ENCODE peak calls at places on chromosomes 11 and 22, in nine cellular contexts. One of them, this sample, is unnamed. For H3K27me3, the result is how much of the 10 kb centered on the place peaks cover.

GRCh38 chr22:45477366-45478107 is 25.1 kb upstream of the FBLN1 start:
- DNase-seq in adipocyte: no peak
- DNase-seq in fibroblast of lung: no peak
- DNase-seq in iPS DF 6.9: no peak
- DNase-seq in prostate gland: no peak
- DNase-seq in uterus: no peak
- DNase-seq in lower lobe of right lung: peak
- DNase-seq in esophagus squamous epithelium: no peak
- DNase-seq in endothelial cell of umbilical vein: no peak
- DNase-seq in this sample: no peak

GRCh38 chr22:47310601-47311000 is 548.2 kb downstream of the TBC1D22A start:
- DNase-seq in esophagus squamous epithelium: no peak
- DNase-seq in iPS DF 6.9: no peak
- DNase-seq in prostate gland: no peak
- DNase-seq in uterus: no peak
- DNase-seq in fibroblast of lung: no peak
- DNase-seq in endothelial cell of umbilical vein: no peak
- DNase-seq in lower lobe of right lung: no peak
- DNase-seq in adipocyte: no peak
- DNase-seq in this sample: no peak

GRCh38 chr11:111582881-111583280 is 19.4 kb upstream of the SIK2 start:
- DNase-seq in lower lobe of right lung: no peak
- DNase-seq in iPS DF 6.9: no peak
- DNase-seq in fibroblast of lung: peak
- DNase-seq in esophagus squamous epithelium: no peak
- DNase-seq in uterus: no peak
- DNase-seq in endothelial cell of umbilical vein: peak
- DNase-seq in prostate gland: no peak
- DNase-seq in adipocyte: peak
- DNase-seq in this sample: no peak

GRCh38 chr22:24059793-24060192 is 48.7 kb downstream of the CABIN1 start:
- DNase-seq in esophagus squamous epithelium: no peak
- DNase-seq in uterus: no peak
- DNase-seq in iPS DF 6.9: no peak
- DNase-seq in fibroblast of lung: no peak
- DNase-seq in endothelial cell of umbilical vein: peak
- DNase-seq in prostate gland: no peak
- DNase-seq in lower lobe of right lung: no peak
- DNase-seq in adipocyte: no peak
- DNase-seq in this sample: no peak

GRCh38 chr11:124600924-124601323 is 10.3 kb upstream of the PANX3 start:
- DNase-seq in fibroblast of lung: no peak
- DNase-seq in lower lobe of right lung: no peak
- DNase-seq in adipocyte: no peak
- DNase-seq in endothelial cell of umbilical vein: no peak
- DNase-seq in prostate gland: no peak
- DNase-seq in uterus: no peak
- DNase-seq in esophagus squamous epithelium: no peak
- DNase-seq in iPS DF 6.9: no peak
- DNase-seq in this sample: no peak

GRCh38 chr11:44568706-44569473 is 3.4 kb downstream of the CD82 start:
- DNase-seq in lower lobe of right lung: peak
- DNase-seq in prostate gland: peak
- DNase-seq in fibroblast of lung: peak
- DNase-seq in esophagus squamous epithelium: peak
- DNase-seq in iPS DF 6.9: no peak
- DNase-seq in endothelial cell of umbilical vein: peak
- DNase-seq in adipocyte: peak
- DNase-seq in uterus: peak
- DNase-seq in this sample: peak

GRCh38 chr11:99244613-99245012 is 223.9 kb downstream of the CNTN5 start:
- DNase-seq in lower lobe of right lung: no peak
- DNase-seq in endothelial cell of umbilical vein: no peak
- DNase-seq in uterus: no peak
- DNase-seq in prostate gland: no peak
- DNase-seq in adipocyte: no peak
- DNase-seq in fibroblast of lung: no peak
- DNase-seq in iPS DF 6.9: no peak
- DNase-seq in esophagus squamous epithelium: no peak
- DNase-seq in this sample: no peak

GRCh38 chr11:90757851-90758494 is 535.1 kb upstream of the CHORDC1 start:
- DNase-seq in adipocyte: no peak
- DNase-seq in endothelial cell of umbilical vein: no peak
- DNase-seq in esophagus squamous epithelium: no peak
- DNase-seq in uterus: no peak
- DNase-seq in fibroblast of lung: no peak
- DNase-seq in iPS DF 6.9: no peak
- DNase-seq in prostate gland: no peak
- DNase-seq in lower lobe of right lung: no peak
- DNase-seq in this sample: no peak

GRCh38 chr11:75246673-75247350 is 6.2 kb downstream of the TPBGL start:
- DNase-seq in fibroblast of lung: no peak
- DNase-seq in lower lobe of right lung: no peak
- DNase-seq in esophagus squamous epithelium: no peak
- DNase-seq in iPS DF 6.9: no peak
- DNase-seq in prostate gland: no peak
- DNase-seq in uterus: peak
- DNase-seq in endothelial cell of umbilical vein: no peak
- DNase-seq in adipocyte: no peak
- DNase-seq in this sample: no peak

GRCh38 chr11:45967506-45967905 is 45.0 kb downstream of the LARGE2 start:
- DNase-seq in fibroblast of lung: no peak
- DNase-seq in lower lobe of right lung: no peak
- DNase-seq in prostate gland: no peak
- DNase-seq in esophagus squamous epithelium: no peak
- DNase-seq in adipocyte: no peak
- DNase-seq in uterus: no peak
- DNase-seq in iPS DF 6.9: no peak
- DNase-seq in endothelial cell of umbilical vein: no peak
- DNase-seq in this sample: no peak

GRCh38 chr11:110903830-110904229 is 191.6 kb upstream of the ARHGAP20 start:
- DNase-seq in uterus: no peak
- DNase-seq in esophagus squamous epithelium: no peak
- DNase-seq in fibroblast of lung: peak
- DNase-seq in iPS DF 6.9: no peak
- DNase-seq in lower lobe of right lung: no peak
- DNase-seq in prostate gland: no peak
- DNase-seq in adipocyte: peak
- DNase-seq in endothelial cell of umbilical vein: no peak
- DNase-seq in this sample: no peak

GRCh38 chr11:126969865-126970479 is 30.6 kb downstream of the KIRREL3 start:
- DNase-seq in prostate gland: no peak
- DNase-seq in lower lobe of right lung: no peak
- DNase-seq in esophagus squamous epithelium: no peak
- DNase-seq in adipocyte: peak
- DNase-seq in endothelial cell of umbilical vein: no peak
- DNase-seq in iPS DF 6.9: no peak
- DNase-seq in uterus: no peak
- DNase-seq in fibroblast of lung: peak
- DNase-seq in this sample: no peak

GRCh38 chr22:32764330-32765116 is 37.0 kb upstream of the TIMP3 start:
- DNase-seq in adipocyte: peak
- DNase-seq in prostate gland: no peak
- DNase-seq in lower lobe of right lung: no peak
- DNase-seq in esophagus squamous epithelium: no peak
- DNase-seq in uterus: peak
- DNase-seq in iPS DF 6.9: no peak
- DNase-seq in endothelial cell of umbilical vein: no peak
- DNase-seq in fibroblast of lung: peak
- DNase-seq in this sample: no peak

GRCh38 chr11:120385110-120385509 is 48.9 kb downstream of the ARHGEF12 start:
- DNase-seq in adipocyte: no peak
- DNase-seq in iPS DF 6.9: no peak
- DNase-seq in esophagus squamous epithelium: no peak
- DNase-seq in lower lobe of right lung: no peak
- DNase-seq in uterus: no peak
- DNase-seq in endothelial cell of umbilical vein: no peak
- DNase-seq in fibroblast of lung: peak
- DNase-seq in prostate gland: no peak
- DNase-seq in this sample: no peak

GRCh38 chr11:9003573-9004309 is at the start of gene NRIP3:
- DNase-seq in esophagus squamous epithelium: peak
- DNase-seq in fibroblast of lung: peak
- DNase-seq in prostate gland: peak
- DNase-seq in adipocyte: peak
- DNase-seq in iPS DF 6.9: no peak
- DNase-seq in endothelial cell of umbilical vein: peak
- DNase-seq in lower lobe of right lung: peak
- DNase-seq in uterus: peak
- DNase-seq in this sample: peak

GRCh38 chr11:84626256-84626655 is 1000.9 kb downstream of the DLG2 start:
- DNase-seq in endothelial cell of umbilical vein: no peak
- DNase-seq in fibroblast of lung: no peak
- DNase-seq in lower lobe of right lung: no peak
- DNase-seq in iPS DF 6.9: no peak
- DNase-seq in adipocyte: no peak
- DNase-seq in esophagus squamous epithelium: no peak
- DNase-seq in prostate gland: no peak
- DNase-seq in uterus: no peak
- DNase-seq in this sample: no peak

GRCh38 chr11:70763606-70764005 is 365.3 kb downstream of the CTTN start:
- DNase-seq in lower lobe of right lung: no peak
- DNase-seq in esophagus squamous epithelium: no peak
- DNase-seq in endothelial cell of umbilical vein: no peak
- DNase-seq in uterus: no peak
- DNase-seq in prostate gland: no peak
- DNase-seq in fibroblast of lung: peak
- DNase-seq in iPS DF 6.9: no peak
- DNase-seq in adipocyte: peak
- DNase-seq in this sample: peak

GRCh38 chr22:22574361-22574760 is 15.3 kb upstream of the PRAME start:
- DNase-seq in lower lobe of right lung: no peak
- DNase-seq in iPS DF 6.9: no peak
- DNase-seq in fibroblast of lung: no peak
- DNase-seq in esophagus squamous epithelium: no peak
- DNase-seq in uterus: no peak
- DNase-seq in adipocyte: no peak
- DNase-seq in endothelial cell of umbilical vein: no peak
- DNase-seq in prostate gland: no peak
- DNase-seq in this sample: no peak

DNA sequence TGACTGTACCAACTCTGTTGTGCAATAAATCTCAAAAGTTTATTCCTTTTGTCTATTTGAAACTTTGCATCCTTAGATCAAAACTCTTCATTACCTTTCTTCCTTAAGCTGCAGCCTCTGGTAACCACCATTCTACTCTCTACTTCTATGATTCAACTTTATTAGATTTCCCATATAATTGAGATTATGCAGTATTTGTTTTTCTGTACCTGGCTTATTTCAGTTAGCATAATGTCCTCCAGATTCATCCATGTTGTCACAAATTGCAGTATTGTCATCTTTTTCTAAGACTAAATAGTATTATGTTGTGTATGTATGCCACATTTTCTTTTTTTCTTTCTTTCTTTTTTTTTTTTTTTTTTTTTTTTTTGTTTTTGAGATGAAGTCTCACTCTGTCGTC is 1176.3 kb upstream of the TENM4 start:
- DNase-seq in uterus: no peak
- DNase-seq in lower lobe of right lung: no peak
- DNase-seq in prostate gland: no peak
- DNase-seq in adipocyte: no peak
- DNase-seq in endothelial cell of umbilical vein: no peak
- DNase-seq in fibroblast of lung: no peak
- DNase-seq in esophagus squamous epithelium: no peak
- DNase-seq in iPS DF 6.9: no peak
- DNase-seq in this sample: no peak
- H3K27me3 ChIP-seq in uterus: under half
- H3K27me3 ChIP-seq in lower lobe of right lung: under half
- H3K27me3 ChIP-seq in prostate gland: under half
- H3K27me3 ChIP-seq in adipocyte: under half
- H3K27me3 ChIP-seq in endothelial cell of umbilical vein: under half
- H3K27me3 ChIP-seq in fibroblast of lung: under half
- H3K27me3 ChIP-seq in esophagus squamous epithelium: under half
- H3K27me3 ChIP-seq in iPS DF 6.9: under half
- H3K27me3 ChIP-seq in this sample: under half

GRCh38 chr11:32440372-32440888 is 5.1 kb upstream of the WT1 start:
- DNase-seq in esophagus squamous epithelium: no peak
- DNase-seq in adipocyte: no peak
- DNase-seq in lower lobe of right lung: no peak
- DNase-seq in uterus: no peak
- DNase-seq in prostate gland: no peak
- DNase-seq in iPS DF 6.9: no peak
- DNase-seq in fibroblast of lung: no peak
- DNase-seq in endothelial cell of umbilical vein: no peak
- DNase-seq in this sample: no peak

GRCh38 chr11:32439488-32440210 is 4.3 kb upstream of the WT1 start:
- DNase-seq in prostate gland: no peak
- DNase-seq in fibroblast of lung: no peak
- DNase-seq in adipocyte: no peak
- DNase-seq in iPS DF 6.9: no peak
- DNase-seq in lower lobe of right lung: no peak
- DNase-seq in esophagus squamous epithelium: no peak
- DNase-seq in uterus: peak
- DNase-seq in endothelial cell of umbilical vein: no peak
- DNase-seq in this sample: no peak

GRCh38 chr11:32438346-32438882 is 3.1 kb upstream of the WT1 start:
- DNase-seq in prostate gland: no peak
- DNase-seq in endothelial cell of umbilical vein: no peak
- DNase-seq in esophagus squamous epithelium: no peak
- DNase-seq in adipocyte: no peak
- DNase-seq in iPS DF 6.9: no peak
- DNase-seq in uterus: no peak
- DNase-seq in fibroblast of lung: no peak
- DNase-seq in lower lobe of right lung: no peak
- DNase-seq in this sample: no peak

GRCh38 chr11:32437406-32438345 is 2.3 kb upstream of the WT1 start:
- DNase-seq in esophagus squamous epithelium: no peak
- DNase-seq in iPS DF 6.9: no peak
- DNase-seq in fibroblast of lung: no peak
- DNase-seq in lower lobe of right lung: no peak
- DNase-seq in prostate gland: no peak
- DNase-seq in uterus: peak
- DNase-seq in endothelial cell of umbilical vein: no peak
- DNase-seq in adipocyte: no peak
- DNase-seq in this sample: no peak

GRCh38 chr11:32438883-32439487 is 3.6 kb upstream of the WT1 start:
- DNase-seq in lower lobe of right lung: no peak
- DNase-seq in iPS DF 6.9: no peak
- DNase-seq in uterus: peak
- DNase-seq in endothelial cell of umbilical vein: no peak
- DNase-seq in fibroblast of lung: no peak
- DNase-seq in adipocyte: no peak
- DNase-seq in esophagus squamous epithelium: no peak
- DNase-seq in prostate gland: no peak
- DNase-seq in this sample: no peak
- H3K27me3 ChIP-seq in lower lobe of right lung: half or more
- H3K27me3 ChIP-seq in iPS DF 6.9: half or more
- H3K27me3 ChIP-seq in uterus: under half
- H3K27me3 ChIP-seq in endothelial cell of umbilical vein: half or more
- H3K27me3 ChIP-seq in fibroblast of lung: half or more
- H3K27me3 ChIP-seq in adipocyte: half or more
- H3K27me3 ChIP-seq in esophagus squamous epithelium: under half
- H3K27me3 ChIP-seq in prostate gland: half or more
- H3K27me3 ChIP-seq in this sample: half or more

GRCh38 chr11:1670928-1671371 is 26.0 kb upstream of the KRTAP5-6 start:
- DNase-seq in fibroblast of lung: no peak
- DNase-seq in uterus: no peak
- DNase-seq in prostate gland: no peak
- DNase-seq in adipocyte: no peak
- DNase-seq in endothelial cell of umbilical vein: no peak
- DNase-seq in lower lobe of right lung: peak
- DNase-seq in esophagus squamous epithelium: no peak
- DNase-seq in iPS DF 6.9: no peak
- DNase-seq in this sample: no peak
- H3K27me3 ChIP-seq in fibroblast of lung: under half
- H3K27me3 ChIP-seq in uterus: under half
- H3K27me3 ChIP-seq in prostate gland: under half
- H3K27me3 ChIP-seq in adipocyte: half or more
- H3K27me3 ChIP-seq in endothelial cell of umbilical vein: under half
- H3K27me3 ChIP-seq in lower lobe of right lung: under half
- H3K27me3 ChIP-seq in esophagus squamous epithelium: under half
- H3K27me3 ChIP-seq in iPS DF 6.9: under half
- H3K27me3 ChIP-seq in this sample: under half

GRCh38 chr22:49215840-49216239 is 611.8 kb downstream of the BRD1 start:
- DNase-seq in prostate gland: no peak
- DNase-seq in lower lobe of right lung: peak
- DNase-seq in iPS DF 6.9: no peak
- DNase-seq in uterus: no peak
- DNase-seq in esophagus squamous epithelium: no peak
- DNase-seq in adipocyte: no peak
- DNase-seq in endothelial cell of umbilical vein: no peak
- DNase-seq in fibroblast of lung: no peak
- DNase-seq in this sample: peak
- H3K27me3 ChIP-seq in prostate gland: under half
- H3K27me3 ChIP-seq in lower lobe of right lung: under half
- H3K27me3 ChIP-seq in iPS DF 6.9: under half
- H3K27me3 ChIP-seq in uterus: under half
- H3K27me3 ChIP-seq in esophagus squamous epithelium: under half
- H3K27me3 ChIP-seq in adipocyte: under half
- H3K27me3 ChIP-seq in endothelial cell of umbilical vein: under half
- H3K27me3 ChIP-seq in fibroblast of lung: under half
- H3K27me3 ChIP-seq in this sample: under half